ENCODE peak calls at places on chromosomes 13 and 19, in four cellular contexts. K is cardiac muscle cell; G is stimulated activated naive CD8-positive, alpha-beta T cell treated with anti-CD3 and anti-CD28 coated beads, Interleukin-15, Interleukin-2, amounts not matched to agents 100 U/mL and 50 U/mL, for 24 hours; N is NCI-H446. O is an unnamed sample.
A peak's percentile ranks its signal among the peaks of the same experiment; 100 is the strongest.

GRCh38 chr13:32031025-32031814 is at the start of gene FRY:
- DNase-seq in N (no peak), K (peak; percentile 64), G (peak; percentile 52), O (peak; percentile 92)

GRCh38 chr13:73851104-73851503 is 283.1 kb downstream of the KLF12 start:
- DNase-seq in G (no peak), K (no peak), N (no peak), O (no peak)

GRCh38 chr13:44955421-44955820 is 33.9 kb downstream of the NUFIP1 start:
- DNase-seq in K (peak; percentile 43), G (no peak), N (no peak), O (peak; percentile 36)

GRCh38 chr13:41608779-41609178 is 151.4 kb downstream of the RGCC start:
- DNase-seq in N (no peak), K (no peak), G (no peak), O (no peak)

GRCh38 chr19:31220540-31220939 is 128.7 kb downstream of the TSHZ3 start:
- DNase-seq in N (no peak), K (no peak), G (peak; percentile 14), O (peak; percentile 13)

GRCh38 chr13:71621152-71622124 is 245.6 kb downstream of the DACH1 start:
- DNase-seq in G (no peak), K (peak; percentile 5), N (no peak), O (peak; percentile 41)

GRCh38 chr13:97165527-97166425 is 56.4 kb upstream of the MBNL2 start:
- DNase-seq in N (no peak), G (no peak), K (no peak), O (no peak)

GRCh38 chr13:50379584-50379983 is 364.3 kb downstream of the KCNRG start:
- DNase-seq in N (no peak), K (no peak), G (no peak), O (no peak)

GRCh38 chr13:92843549-92843948 is 383.1 kb upstream of the GPC6 start:
- DNase-seq in K (peak; percentile 73), G (no peak), N (no peak), O (peak; percentile 41)

GRCh38 chr13:44471686-44472085 is 98.1 kb downstream of the SERP2 start:
- DNase-seq in G (no peak), K (peak; percentile 38), N (no peak), O (no peak)

GRCh38 chr19:48413879-48414623 is 20.6 kb downstream of the GRIN2D start:
- DNase-seq in K (no peak), G (no peak), N (no peak), O (peak; percentile 41)

GRCh38 chr13:91690944-91691343 is 292.5 kb downstream of the GPC5 start:
- DNase-seq in G (no peak), N (no peak), K (no peak), O (peak; percentile 47)

GRCh38 chr19:16860118-16860517 is 28.7 kb upstream of the F2RL3 start:
- DNase-seq in K (no peak), G (no peak), N (no peak), O (no peak)

O was measured in left kidney.